ENCODE peak calls at places on chromosomes 11 and 22, in four cellular contexts. One of them, this sample, is unnamed.

GRCh38 chr22:33352768-33353167 is 294.6 kb upstream of the SYN3 start:
- DNase-seq in K562: no peak
- DNase-seq in HL-60: no peak
- DNase-seq in GM12878: no peak
- DNase-seq in this sample: no peak

GRCh38 chr11:94665116-94665659 is 98.0 kb downstream of the PIWIL4 start:
- DNase-seq in GM12878: no peak
- DNase-seq in HL-60: no peak
- DNase-seq in K562: no peak
- DNase-seq in this sample: no peak

GRCh38 chr11:95849087-95849825 is 59.0 kb downstream of the CEP57 start:
- DNase-seq in GM12878: no peak
- DNase-seq in K562: peak
- DNase-seq in HL-60: peak
- DNase-seq in this sample: peak

GRCh38 chr11:46850829-46851380 is 4.8 kb upstream of the CKAP5 start:
- DNase-seq in GM12878: no peak
- DNase-seq in HL-60: no peak
- DNase-seq in K562: no peak
- DNase-seq in this sample: no peak

GRCh38 chr11:65412271-65413076 is 10.1 kb upstream of the NEAT1 start:
- DNase-seq in GM12878: no peak
- DNase-seq in K562: no peak
- DNase-seq in HL-60: no peak
- DNase-seq in this sample: no peak

GRCh38 chr11:64878494-64879225 is at the start of gene EHD1:
- DNase-seq in HL-60: peak
- DNase-seq in GM12878: peak
- DNase-seq in K562: peak
- DNase-seq in this sample: peak

GRCh38 chr22:32177221-32177765 is 18.2 kb upstream of the C22orf42 start:
- DNase-seq in GM12878: no peak
- DNase-seq in K562: no peak
- DNase-seq in HL-60: no peak
- DNase-seq in this sample: no peak

GRCh38 chr11:64894070-64894811 is 15.8 kb upstream of the EHD1 start:
- DNase-seq in GM12878: no peak
- DNase-seq in HL-60: peak
- DNase-seq in K562: peak
- DNase-seq in this sample: peak

GRCh38 chr11:9617960-9618359 is 44.5 kb downstream of the WEE1 start:
- DNase-seq in GM12878: no peak
- DNase-seq in K562: no peak
- DNase-seq in HL-60: no peak
- DNase-seq in this sample: no peak

GRCh38 chr22:19679476-19680099 is 34.7 kb upstream of the SEPTIN5 start:
- DNase-seq in K562: peak
- DNase-seq in HL-60: peak
- DNase-seq in GM12878: no peak
- DNase-seq in this sample: no peak

GRCh38 chr11:19241260-19242183 is 777 bp upstream of the E2F8 start:
- DNase-seq in GM12878: no peak
- DNase-seq in K562: peak
- DNase-seq in HL-60: peak
- DNase-seq in this sample: peak

GRCh38 chr11:8805256-8805655 is 105.7 kb upstream of the AKIP1 start:
- DNase-seq in K562: no peak
- DNase-seq in HL-60: no peak
- DNase-seq in GM12878: no peak
- DNase-seq in this sample: no peak

GRCh38 chr11:62004473-62004872 is 37.0 kb upstream of the FTH1 start:
- DNase-seq in GM12878: peak
- DNase-seq in K562: no peak
- DNase-seq in HL-60: no peak
- DNase-seq in this sample: no peak

GRCh38 chr22:37331034-37331428 is 48.7 kb downstream of the CYTH4 start:
- DNase-seq in GM12878: no peak
- DNase-seq in K562: peak
- DNase-seq in HL-60: no peak
- DNase-seq in this sample: no peak

GRCh38 chr22:26245001-26245400 is 75.7 kb downstream of the SEZ6L start:
- DNase-seq in HL-60: no peak
- DNase-seq in K562: no peak
- DNase-seq in GM12878: no peak
- DNase-seq in this sample: no peak

GRCh38 chr22:39988386-39989114 is 6.2 kb upstream of the FAM83F start:
- DNase-seq in GM12878: no peak
- DNase-seq in HL-60: no peak
- DNase-seq in K562: peak
- DNase-seq in this sample: no peak

GRCh38 chr11:11895672-11896071 is 53.9 kb downstream of the USP47 start:
- DNase-seq in GM12878: no peak
- DNase-seq in K562: no peak
- DNase-seq in HL-60: no peak
- DNase-seq in this sample: no peak

GRCh38 chr11:95230054-95231034 is 658 bp downstream of the SESN3 start:
- DNase-seq in K562: peak
- DNase-seq in GM12878: no peak
- DNase-seq in HL-60: peak
- DNase-seq in this sample: no peak

GRCh38 chr11:118947091-118947490 is 9.0 kb upstream of the UPK2 start:
- DNase-seq in HL-60: no peak
- DNase-seq in GM12878: no peak
- DNase-seq in K562: no peak
- DNase-seq in this sample: no peak

GRCh38 chr11:102447193-102447592 is 5.4 kb downstream of the TMEM123 start:
- DNase-seq in K562: no peak
- DNase-seq in GM12878: no peak
- DNase-seq in HL-60: peak
- DNase-seq in this sample: no peak

GRCh38 chr11:113906038-113906437 is 1.4 kb downstream of the HTR3B start:
- DNase-seq in HL-60: no peak
- DNase-seq in K562: no peak
- DNase-seq in GM12878: no peak
- DNase-seq in this sample: no peak

GRCh38 chr22:36258750-36259619 is 6.1 kb downstream of the APOL1 start:
- DNase-seq in HL-60: peak
- DNase-seq in K562: no peak
- DNase-seq in GM12878: no peak
- DNase-seq in this sample: no peak

GRCh38 chr11:11850668-11851067 is 8.9 kb downstream of the USP47 start:
- DNase-seq in GM12878: no peak
- DNase-seq in HL-60: no peak
- DNase-seq in K562: no peak
- DNase-seq in this sample: no peak

GRCh38 chr22:17486719-17487118 is 76.6 kb upstream of the SLC25A18 start:
- DNase-seq in K562: no peak
- DNase-seq in GM12878: no peak
- DNase-seq in HL-60: no peak
- DNase-seq in this sample: no peak
- TF ChIP-seq SPI1 in K562: no peak
- TF ChIP-seq SPI1 in GM12878: no peak
- TF ChIP-seq SPI1 in HL-60: no peak
- TF ChIP-seq SPI1 in this sample: no peak

GRCh38 chr11:3197044-3197715 is 21.4 kb downstream of the MRGPRG start:
- DNase-seq in K562: no peak
- DNase-seq in HL-60: no peak
- DNase-seq in GM12878: no peak
- DNase-seq in this sample: no peak

GRCh38 chr11:3194016-3194816 is 24.4 kb downstream of the MRGPRG start:
- DNase-seq in GM12878: no peak
- DNase-seq in HL-60: no peak
- DNase-seq in K562: no peak
- DNase-seq in this sample: no peak

GRCh38 chr11:3196161-3197043 is 22.2 kb downstream of the MRGPRG start:
- DNase-seq in GM12878: no peak
- DNase-seq in HL-60: no peak
- DNase-seq in K562: no peak
- DNase-seq in this sample: no peak

GRCh38 chr11:3193373-3194015 is 25.1 kb downstream of the MRGPRG start:
- DNase-seq in GM12878: no peak
- DNase-seq in HL-60: no peak
- DNase-seq in K562: no peak
- DNase-seq in this sample: no peak

GRCh38 chr11:3195251-3196160 is 23.1 kb downstream of the MRGPRG start:
- DNase-seq in HL-60: peak
- DNase-seq in GM12878: no peak
- DNase-seq in K562: peak
- DNase-seq in this sample: no peak
- TF ChIP-seq SPI1 in HL-60: peak
- TF ChIP-seq SPI1 in GM12878: peak
- TF ChIP-seq SPI1 in K562: peak
- TF ChIP-seq SPI1 in this sample: peak

GRCh38 chr11:107042748-107043147 is 24.5 kb upstream of the GUCY1A2 start:
- DNase-seq in HL-60: no peak
- DNase-seq in GM12878: no peak
- DNase-seq in K562: no peak
- DNase-seq in this sample: no peak

GRCh38 chr11:107044503-107044902 is 26.2 kb upstream of the GUCY1A2 start:
- DNase-seq in HL-60: no peak
- DNase-seq in K562: no peak
- DNase-seq in GM12878: no peak
- DNase-seq in this sample: no peak

GRCh38 chr11:107043242-107043991 is 25.1 kb upstream of the GUCY1A2 start:
- DNase-seq in K562: no peak
- DNase-seq in HL-60: peak
- DNase-seq in GM12878: peak
- DNase-seq in this sample: no peak

GRCh38 chr11:107040447-107041444 is 22.5 kb upstream of the GUCY1A2 start:
- DNase-seq in GM12878: peak
- DNase-seq in K562: no peak
- DNase-seq in HL-60: peak
- DNase-seq in this sample: no peak
- TF ChIP-seq SPI1 in GM12878: no peak
- TF ChIP-seq SPI1 in K562: no peak
- TF ChIP-seq SPI1 in HL-60: no peak
- TF ChIP-seq SPI1 in this sample: no peak

GRCh38 chr11:984576-984975 is 51.9 kb downstream of the MUC6 start:
- DNase-seq in K562: no peak
- DNase-seq in GM12878: no peak
- DNase-seq in HL-60: no peak
- DNase-seq in this sample: no peak
- TF ChIP-seq SPI1 in K562: no peak
- TF ChIP-seq SPI1 in GM12878: no peak
- TF ChIP-seq SPI1 in HL-60: no peak
- TF ChIP-seq SPI1 in this sample: no peak

GRCh38 chr11:71485063-71485399 is 32.0 kb downstream of the NADSYN1 start:
- DNase-seq in HL-60: no peak
- DNase-seq in GM12878: no peak
- DNase-seq in K562: no peak
- DNase-seq in this sample: no peak

GRCh38 chr11:71483689-71484088 is 30.7 kb downstream of the NADSYN1 start:
- DNase-seq in K562: no peak
- DNase-seq in GM12878: no peak
- DNase-seq in HL-60: no peak
- DNase-seq in this sample: no peak

GRCh38 chr11:71486320-71486719 is 33.3 kb downstream of the NADSYN1 start:
- DNase-seq in HL-60: no peak
- DNase-seq in GM12878: no peak
- DNase-seq in K562: no peak
- DNase-seq in this sample: no peak

GRCh38 chr11:71484248-71485062 is 31.5 kb downstream of the NADSYN1 start:
- DNase-seq in K562: no peak
- DNase-seq in HL-60: no peak
- DNase-seq in GM12878: no peak
- DNase-seq in this sample: no peak

GRCh38 chr11:71485466-71485865 is 32.5 kb downstream of the NADSYN1 start:
- DNase-seq in K562: no peak
- DNase-seq in HL-60: no peak
- DNase-seq in GM12878: no peak
- DNase-seq in this sample: no peak
- TF ChIP-seq SPI1 in K562: no peak
- TF ChIP-seq SPI1 in HL-60: no peak
- TF ChIP-seq SPI1 in GM12878: no peak
- TF ChIP-seq SPI1 in this sample: no peak

GRCh38 chr11:33868646-33869461 is 23.0 kb downstream of the LMO2 start:
- DNase-seq in HL-60: no peak
- DNase-seq in GM12878: no peak
- DNase-seq in K562: peak
- DNase-seq in this sample: peak
- TF ChIP-seq SPI1 in HL-60: no peak
- TF ChIP-seq SPI1 in GM12878: no peak
- TF ChIP-seq SPI1 in K562: no peak
- TF ChIP-seq SPI1 in this sample: no peak

GRCh38 chr22:45051419-45051818 is 41.6 kb upstream of the PHF21B start:
- DNase-seq in K562: no peak
- DNase-seq in HL-60: no peak
- DNase-seq in GM12878: no peak
- DNase-seq in this sample: no peak
- TF ChIP-seq SPI1 in K562: no peak
- TF ChIP-seq SPI1 in HL-60: no peak
- TF ChIP-seq SPI1 in GM12878: no peak
- TF ChIP-seq SPI1 in this sample: no peak

This sample was measured in GM12891.